ENCODE peak calls at places on chromosome 6, in ten cellular contexts. One of them, this sample, is unnamed.

GRCh38 chr6:81690073-81690472 is 62.4 kb downstream of the TENT5A start:
- DNase-seq in neural crest cell: no peak
- DNase-seq in fibroblast of the conjunctiva: no peak
- DNase-seq in EL: no peak
- DNase-seq in activated gamma-delta T cell treated with anti-CD3 and anti-CD28 coated beads, Interleukin-2, amount 50 U/mL, for 16 hours: no peak
- DNase-seq in right cardiac atrium: no peak
- DNase-seq in mesothelial cell of epicardium: no peak
- DNase-seq in left lobe of liver: no peak
- DNase-seq in amniotic stem cell: no peak
- DNase-seq in naive thymus-derived CD8-positive, alpha-beta T cell: no peak
- DNase-seq in this sample: no peak

GRCh38 chr6:103122766-103123601 is 1729.5 kb downstream of the GRIK2 start:
- DNase-seq in right cardiac atrium: peak
- DNase-seq in amniotic stem cell: no peak
- DNase-seq in mesothelial cell of epicardium: peak
- DNase-seq in naive thymus-derived CD8-positive, alpha-beta T cell: no peak
- DNase-seq in fibroblast of the conjunctiva: peak
- DNase-seq in activated gamma-delta T cell treated with anti-CD3 and anti-CD28 coated beads, Interleukin-2, amount 50 U/mL, for 16 hours: no peak
- DNase-seq in EL: peak
- DNase-seq in neural crest cell: peak
- DNase-seq in left lobe of liver: peak
- DNase-seq in this sample: no peak

GRCh38 chr6:41732149-41732548 is 3.3 kb downstream of the TFEB start:
- DNase-seq in activated gamma-delta T cell treated with anti-CD3 and anti-CD28 coated beads, Interleukin-2, amount 50 U/mL, for 16 hours: no peak
- DNase-seq in neural crest cell: no peak
- DNase-seq in fibroblast of the conjunctiva: no peak
- DNase-seq in EL: no peak
- DNase-seq in amniotic stem cell: no peak
- DNase-seq in naive thymus-derived CD8-positive, alpha-beta T cell: no peak
- DNase-seq in left lobe of liver: no peak
- DNase-seq in mesothelial cell of epicardium: no peak
- DNase-seq in right cardiac atrium: no peak
- DNase-seq in this sample: no peak

GRCh38 chr6:169249057-169249456 is 4.6 kb downstream of the THBS2 start:
- DNase-seq in neural crest cell: no peak
- DNase-seq in fibroblast of the conjunctiva: no peak
- DNase-seq in right cardiac atrium: no peak
- DNase-seq in mesothelial cell of epicardium: no peak
- DNase-seq in EL: no peak
- DNase-seq in activated gamma-delta T cell treated with anti-CD3 and anti-CD28 coated beads, Interleukin-2, amount 50 U/mL, for 16 hours: no peak
- DNase-seq in left lobe of liver: no peak
- DNase-seq in amniotic stem cell: no peak
- DNase-seq in naive thymus-derived CD8-positive, alpha-beta T cell: no peak
- DNase-seq in this sample: no peak

GRCh38 chr6:168157272-168158007 is 78.4 kb upstream of the FRMD1 start:
- DNase-seq in left lobe of liver: no peak
- DNase-seq in fibroblast of the conjunctiva: no peak
- DNase-seq in EL: peak
- DNase-seq in right cardiac atrium: no peak
- DNase-seq in amniotic stem cell: no peak
- DNase-seq in mesothelial cell of epicardium: no peak
- DNase-seq in activated gamma-delta T cell treated with anti-CD3 and anti-CD28 coated beads, Interleukin-2, amount 50 U/mL, for 16 hours: no peak
- DNase-seq in naive thymus-derived CD8-positive, alpha-beta T cell: no peak
- DNase-seq in neural crest cell: no peak
- DNase-seq in this sample: no peak

GRCh38 chr6:75070244-75070643 is 135.6 kb downstream of the COL12A1 start:
- DNase-seq in left lobe of liver: no peak
- DNase-seq in naive thymus-derived CD8-positive, alpha-beta T cell: no peak
- DNase-seq in fibroblast of the conjunctiva: no peak
- DNase-seq in EL: no peak
- DNase-seq in right cardiac atrium: no peak
- DNase-seq in amniotic stem cell: no peak
- DNase-seq in activated gamma-delta T cell treated with anti-CD3 and anti-CD28 coated beads, Interleukin-2, amount 50 U/mL, for 16 hours: no peak
- DNase-seq in neural crest cell: no peak
- DNase-seq in mesothelial cell of epicardium: no peak
- DNase-seq in this sample: no peak

GRCh38 chr6:5214570-5215052 is 46.1 kb downstream of the LYRM4 start:
- DNase-seq in amniotic stem cell: no peak
- DNase-seq in left lobe of liver: no peak
- DNase-seq in mesothelial cell of epicardium: peak
- DNase-seq in right cardiac atrium: peak
- DNase-seq in activated gamma-delta T cell treated with anti-CD3 and anti-CD28 coated beads, Interleukin-2, amount 50 U/mL, for 16 hours: no peak
- DNase-seq in fibroblast of the conjunctiva: no peak
- DNase-seq in neural crest cell: peak
- DNase-seq in EL: peak
- DNase-seq in naive thymus-derived CD8-positive, alpha-beta T cell: no peak
- DNase-seq in this sample: peak

GRCh38 chr6:116028233-116028632 is 32.5 kb downstream of the FRK start:
- DNase-seq in left lobe of liver: no peak
- DNase-seq in EL: no peak
- DNase-seq in mesothelial cell of epicardium: no peak
- DNase-seq in amniotic stem cell: no peak
- DNase-seq in activated gamma-delta T cell treated with anti-CD3 and anti-CD28 coated beads, Interleukin-2, amount 50 U/mL, for 16 hours: no peak
- DNase-seq in naive thymus-derived CD8-positive, alpha-beta T cell: no peak
- DNase-seq in neural crest cell: no peak
- DNase-seq in fibroblast of the conjunctiva: no peak
- DNase-seq in right cardiac atrium: no peak
- DNase-seq in this sample: no peak

GRCh38 chr6:2563635-2564034 is 187.1 kb downstream of the MYLK4 start:
- DNase-seq in amniotic stem cell: no peak
- DNase-seq in fibroblast of the conjunctiva: no peak
- DNase-seq in EL: no peak
- DNase-seq in neural crest cell: no peak
- DNase-seq in mesothelial cell of epicardium: no peak
- DNase-seq in naive thymus-derived CD8-positive, alpha-beta T cell: no peak
- DNase-seq in left lobe of liver: no peak
- DNase-seq in activated gamma-delta T cell treated with anti-CD3 and anti-CD28 coated beads, Interleukin-2, amount 50 U/mL, for 16 hours: no peak
- DNase-seq in right cardiac atrium: no peak
- DNase-seq in this sample: no peak